ENCODE peak calls at places on chromosomes 1 and 21, in five cellular contexts. C, T, A, V and K are unnamed samples.

GRCh38 chr1:67534627-67535065 is 104.4 kb upstream of the SERBP1 start:
- DNase-seq in C (peak), T (no peak), A (no peak), V (no peak), K (no peak)

GRCh38 chr1:170494369-170494768 is 37.6 kb upstream of the GORAB start:
- DNase-seq in C (peak), T (no peak), A (no peak), V (peak), K (no peak)

GRCh38 chr1:36750706-36751105 is 268.0 kb upstream of the CSF3R start:
- DNase-seq in C (no peak), T (no peak), A (no peak), V (no peak), K (no peak)

GRCh38 chr21:28856588-28857250 is 136.0 kb downstream of the LTN1 start:
- DNase-seq in C (no peak), T (no peak), A (no peak), V (no peak), K (no peak)

GRCh38 chr1:31596737-31597097 is 20.4 kb downstream of the TINAGL1 start:
- DNase-seq in C (no peak), T (no peak), A (no peak), V (no peak), K (no peak)

GRCh38 chr1:84877592-84877991 is 15.4 kb downstream of the LPAR3 start:
- DNase-seq in C (no peak), T (no peak), A (no peak), V (no peak), K (no peak)

GRCh38 chr1:43953361-43953760 is 6.6 kb downstream of the IPO13 start:
- DNase-seq in C (no peak), T (no peak), A (no peak), V (no peak), K (no peak)

GRCh38 chr1:52368383-52369172 is 2.6 kb upstream of the CC2D1B start:
- DNase-seq in C (peak), T (no peak), A (peak), V (peak), K (no peak)

GRCh38 chr1:211133841-211134669 is at the start of gene KCNH1:
- DNase-seq in C (peak), T (peak), A (peak), V (peak), K (peak)

GRCh38 chr1:53378932-53379661 is 51.2 kb upstream of the LRP8 start:
- DNase-seq in C (no peak), T (no peak), A (no peak), V (no peak), K (no peak)

GRCh38 chr1:75632350-75632949 is 21.5 kb upstream of the SLC44A5 start:
- DNase-seq in C (peak), T (no peak), A (no peak), V (peak), K (no peak)

GRCh38 chr1:235942979-235943575 is 76.4 kb upstream of the LYST start:
- DNase-seq in C (no peak), T (no peak), A (no peak), V (no peak), K (no peak)

GRCh38 chr1:77175230-77175844 is 43.9 kb downstream of the PIGK start:
- DNase-seq in C (peak), T (no peak), A (no peak), V (no peak), K (no peak)

GRCh38 chr1:57599233-57599994 is 175.6 kb upstream of the DAB1 start:
- DNase-seq in C (no peak), T (no peak), A (no peak), V (no peak), K (no peak)